ENCODE peak calls at places on chromosomes 7 and 10, in five cellular contexts. One of them, this sample, is unnamed.

GRCh38 chr10:61330669-61331068 is 122.5 kb downstream of the TMEM26 start:
- DNase-seq in stomach: no peak
- DNase-seq in mucosa of descending colon: no peak
- DNase-seq in Panc1: no peak
- DNase-seq in PC-3: no peak
- DNase-seq in this sample: no peak

GRCh38 chr7:143512488-143513340 is 35.0 kb downstream of the TAS2R41 start:
- DNase-seq in stomach: no peak
- DNase-seq in mucosa of descending colon: no peak
- DNase-seq in Panc1: no peak
- DNase-seq in PC-3: no peak
- DNase-seq in this sample: no peak

GRCh38 chr7:15515201-15515777 is 46.5 kb downstream of the AGMO start:
- DNase-seq in stomach: no peak
- DNase-seq in mucosa of descending colon: no peak
- DNase-seq in Panc1: no peak
- DNase-seq in PC-3: no peak
- DNase-seq in this sample: no peak

GRCh38 chr7:154503962-154504550 is 451.9 kb downstream of the DPP6 start:
- DNase-seq in stomach: no peak
- DNase-seq in mucosa of descending colon: no peak
- DNase-seq in Panc1: peak
- DNase-seq in PC-3: peak
- DNase-seq in this sample: no peak

GRCh38 chr10:14936584-14936983 is 17.3 kb downstream of the DCLRE1C start:
- DNase-seq in stomach: no peak
- DNase-seq in mucosa of descending colon: no peak
- DNase-seq in Panc1: no peak
- DNase-seq in PC-3: no peak
- DNase-seq in this sample: no peak

GRCh38 chr7:152600266-152600665 is 75.7 kb downstream of the XRCC2 start:
- DNase-seq in stomach: no peak
- DNase-seq in mucosa of descending colon: no peak
- DNase-seq in Panc1: no peak
- DNase-seq in PC-3: no peak
- DNase-seq in this sample: no peak

GRCh38 chr10:61110188-61110844 is 166.3 kb upstream of the RHOBTB1 start:
- DNase-seq in stomach: no peak
- DNase-seq in mucosa of descending colon: no peak
- DNase-seq in Panc1: no peak
- DNase-seq in PC-3: peak
- DNase-seq in this sample: no peak

GRCh38 chr7:33719059-33719581 is 186.2 kb upstream of the BMPER start:
- DNase-seq in stomach: no peak
- DNase-seq in mucosa of descending colon: no peak
- DNase-seq in Panc1: no peak
- DNase-seq in PC-3: no peak
- DNase-seq in this sample: no peak

GRCh38 chr10:124842721-124843120 is 41.1 kb downstream of the ABRAXAS2 start:
- DNase-seq in stomach: no peak
- DNase-seq in mucosa of descending colon: no peak
- DNase-seq in Panc1: no peak
- DNase-seq in PC-3: no peak
- DNase-seq in this sample: no peak

GRCh38 chr10:127925471-127926207 is 18.7 kb downstream of the PTPRE start:
- DNase-seq in stomach: no peak
- DNase-seq in mucosa of descending colon: no peak
- DNase-seq in Panc1: no peak
- DNase-seq in PC-3: no peak
- DNase-seq in this sample: peak

GRCh38 chr7:135558881-135559280 is 1.2 kb downstream of the NUP205 start:
- DNase-seq in stomach: no peak
- DNase-seq in mucosa of descending colon: no peak
- DNase-seq in Panc1: no peak
- DNase-seq in PC-3: no peak
- DNase-seq in this sample: no peak

GRCh38 chr7:101108330-101108857 is 18.5 kb upstream of the SERPINE1 start:
- DNase-seq in stomach: no peak
- DNase-seq in mucosa of descending colon: no peak
- DNase-seq in Panc1: no peak
- DNase-seq in PC-3: no peak
- DNase-seq in this sample: no peak

GRCh38 chr10:69303632-69304035 is 25.3 kb downstream of the HK1 start:
- DNase-seq in stomach: no peak
- DNase-seq in mucosa of descending colon: no peak
- DNase-seq in Panc1: no peak
- DNase-seq in PC-3: peak
- DNase-seq in this sample: no peak

GRCh38 chr10:16520900-16521299 is 779 bp downstream of the C1QL3 start:
- DNase-seq in stomach: peak
- DNase-seq in mucosa of descending colon: peak
- DNase-seq in Panc1: no peak
- DNase-seq in PC-3: peak
- DNase-seq in this sample: peak

GRCh38 chr7:42057331-42057730 is 179.7 kb downstream of the GLI3 start:
- DNase-seq in stomach: no peak
- DNase-seq in mucosa of descending colon: no peak
- DNase-seq in Panc1: no peak
- DNase-seq in PC-3: peak
- DNase-seq in this sample: no peak

GRCh38 chr10:3807221-3807927 is 22.4 kb upstream of the KLF6 start:
- DNase-seq in stomach: no peak
- DNase-seq in mucosa of descending colon: peak
- DNase-seq in Panc1: no peak
- DNase-seq in PC-3: no peak
- DNase-seq in this sample: no peak

GRCh38 chr10:97020452-97021400 is 165.0 kb downstream of the SLIT1 start:
- DNase-seq in stomach: peak
- DNase-seq in mucosa of descending colon: no peak
- DNase-seq in Panc1: no peak
- DNase-seq in PC-3: no peak
- DNase-seq in this sample: peak

GRCh38 chr10:60309891-60310290 is 79.8 kb downstream of the ANK3 start:
- DNase-seq in stomach: no peak
- DNase-seq in mucosa of descending colon: no peak
- DNase-seq in Panc1: no peak
- DNase-seq in PC-3: no peak
- DNase-seq in this sample: no peak

GRCh38 chr10:114917927-114918672 is 19.9 kb upstream of the TRUB1 start:
- DNase-seq in stomach: no peak
- DNase-seq in mucosa of descending colon: no peak
- DNase-seq in Panc1: no peak
- DNase-seq in PC-3: peak
- DNase-seq in this sample: no peak

GRCh38 chr10:94397549-94398370 is 4.6 kb upstream of the TBC1D12 start:
- DNase-seq in stomach: no peak
- DNase-seq in mucosa of descending colon: no peak
- DNase-seq in Panc1: no peak
- DNase-seq in PC-3: peak
- DNase-seq in this sample: no peak

GRCh38 chr10:76881477-76882220 is 756.0 kb downstream of the KCNMA1 start:
- DNase-seq in stomach: no peak
- DNase-seq in mucosa of descending colon: no peak
- DNase-seq in Panc1: no peak
- DNase-seq in PC-3: no peak
- DNase-seq in this sample: no peak

GRCh38 chr10:70584941-70585544 is 17.5 kb downstream of the PRF1 start:
- DNase-seq in stomach: no peak
- DNase-seq in mucosa of descending colon: no peak
- DNase-seq in Panc1: no peak
- DNase-seq in PC-3: no peak
- DNase-seq in this sample: peak

GRCh38 chr10:6089334-6090219 is 743 bp downstream of the RBM17 start:
- DNase-seq in stomach: no peak
- DNase-seq in mucosa of descending colon: peak
- DNase-seq in Panc1: no peak
- DNase-seq in PC-3: peak
- DNase-seq in this sample: no peak

GRCh38 chr7:83824214-83824613 is 175.3 kb upstream of the SEMA3E start:
- DNase-seq in stomach: no peak
- DNase-seq in mucosa of descending colon: no peak
- DNase-seq in Panc1: peak
- DNase-seq in PC-3: peak
- DNase-seq in this sample: no peak

GRCh38 chr10:104406715-104407517 is 53.3 kb downstream of the CFAP58 start:
- DNase-seq in stomach: no peak
- DNase-seq in mucosa of descending colon: no peak
- DNase-seq in Panc1: peak
- DNase-seq in PC-3: peak
- DNase-seq in this sample: no peak

GRCh38 chr7:43303740-43304241 is 191.3 kb downstream of the HECW1 start:
- DNase-seq in stomach: no peak
- DNase-seq in mucosa of descending colon: no peak
- DNase-seq in Panc1: no peak
- DNase-seq in PC-3: no peak
- DNase-seq in this sample: no peak

DNA sequence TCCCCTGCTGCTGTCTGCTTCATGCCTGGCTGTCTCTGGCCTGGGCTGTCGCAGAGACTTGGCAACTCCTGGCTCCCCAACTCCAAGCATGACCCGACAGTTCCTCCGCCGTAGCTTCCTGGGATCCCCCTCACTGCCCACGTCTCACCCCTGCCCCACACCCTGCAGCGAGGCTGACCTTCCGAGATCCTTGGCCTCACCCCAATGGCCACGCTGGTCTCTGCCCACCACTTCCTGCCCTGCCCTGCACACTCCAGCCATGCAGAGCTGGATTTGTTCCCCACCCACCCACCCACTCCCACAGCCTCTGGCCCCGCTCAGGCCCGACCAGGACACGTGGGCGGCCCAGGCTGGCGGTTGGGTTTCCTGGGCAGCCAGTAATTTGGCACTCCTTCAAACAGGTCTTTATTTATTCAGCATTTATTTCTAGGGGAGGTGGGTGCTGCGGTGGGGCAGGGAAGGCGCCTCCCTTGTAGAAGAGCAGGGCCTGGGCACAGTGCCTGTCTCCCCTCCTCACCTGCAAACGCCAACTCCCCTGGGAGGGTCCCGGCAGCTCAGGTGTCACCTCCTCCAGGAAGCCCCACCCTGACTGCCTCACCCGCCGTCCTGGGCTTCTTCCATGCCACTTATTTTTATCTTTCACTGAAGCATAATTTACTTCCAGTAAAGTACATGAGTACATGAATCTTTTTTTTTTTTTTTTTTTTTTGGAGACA is 25.5 kb downstream of the GTF2IRD1 start:
- DNase-seq in stomach: peak
- DNase-seq in mucosa of descending colon: peak
- DNase-seq in Panc1: no peak
- DNase-seq in PC-3: peak
- DNase-seq in this sample: no peak
- H3K4me3 ChIP-seq in stomach: peak
- H3K4me3 ChIP-seq in mucosa of descending colon: no peak
- H3K4me3 ChIP-seq in Panc1: no peak
- H3K4me3 ChIP-seq in PC-3: no peak
- H3K4me3 ChIP-seq in this sample: no peak

GRCh38 chr10:113000876-113001598 is 51.0 kb downstream of the TCF7L2 start:
- DNase-seq in stomach: no peak
- DNase-seq in mucosa of descending colon: no peak
- DNase-seq in Panc1: no peak
- DNase-seq in PC-3: no peak
- DNase-seq in this sample: no peak
- TF ChIP-seq CTCF in stomach: no peak
- TF ChIP-seq CTCF in mucosa of descending colon: no peak
- TF ChIP-seq CTCF in Panc1: no peak
- TF ChIP-seq CTCF in PC-3: no peak
- TF ChIP-seq CTCF in this sample: no peak

GRCh38 chr10:93070378-93071176 is 3.1 kb upstream of the CYP26A1 start:
- DNase-seq in stomach: no peak
- DNase-seq in mucosa of descending colon: no peak
- DNase-seq in Panc1: no peak
- DNase-seq in PC-3: no peak
- DNase-seq in this sample: no peak

GRCh38 chr10:93072713-93073538 is 767 bp upstream of the CYP26A1 start:
- DNase-seq in stomach: no peak
- DNase-seq in mucosa of descending colon: no peak
- DNase-seq in Panc1: no peak
- DNase-seq in PC-3: no peak
- DNase-seq in this sample: no peak

GRCh38 chr10:93071177-93071472 is 2.6 kb upstream of the CYP26A1 start:
- DNase-seq in stomach: no peak
- DNase-seq in mucosa of descending colon: no peak
- DNase-seq in Panc1: no peak
- DNase-seq in PC-3: no peak
- DNase-seq in this sample: no peak

GRCh38 chr10:93072225-93072712 is 1.4 kb upstream of the CYP26A1 start:
- DNase-seq in stomach: no peak
- DNase-seq in mucosa of descending colon: peak
- DNase-seq in Panc1: no peak
- DNase-seq in PC-3: peak
- DNase-seq in this sample: no peak

DNA sequence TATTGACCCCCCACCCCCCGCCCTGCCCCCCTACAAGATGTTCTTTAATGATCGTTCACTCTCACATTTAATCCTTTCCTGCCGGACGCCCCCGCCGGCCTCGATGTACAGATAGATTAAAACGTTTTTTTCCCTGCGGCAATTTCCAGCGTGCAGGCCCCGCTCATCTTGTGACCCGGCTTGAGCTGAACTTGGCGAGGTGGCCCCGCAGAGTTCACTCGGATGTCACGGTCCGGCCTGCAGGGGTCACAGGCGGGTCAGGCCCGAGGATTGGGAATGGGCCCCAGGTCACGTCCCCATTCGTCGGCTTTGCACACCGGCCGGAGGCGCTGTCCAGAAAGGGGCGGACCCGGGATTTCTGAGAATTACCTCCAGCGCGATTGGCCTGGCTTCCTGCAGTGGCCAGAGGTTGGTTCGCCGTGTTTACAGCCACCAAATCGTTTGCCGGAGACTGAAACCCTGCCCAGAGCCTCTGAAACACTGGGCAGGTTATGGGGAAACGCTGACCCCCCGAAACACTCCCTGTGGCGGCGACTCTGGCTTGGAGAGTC is 1.9 kb upstream of the CYP26A1 start:
- DNase-seq in stomach: no peak
- DNase-seq in mucosa of descending colon: peak
- DNase-seq in Panc1: no peak
- DNase-seq in PC-3: peak
- DNase-seq in this sample: peak
- H3K4me3 ChIP-seq in stomach: peak
- H3K4me3 ChIP-seq in mucosa of descending colon: no peak
- H3K4me3 ChIP-seq in Panc1: peak
- H3K4me3 ChIP-seq in PC-3: peak
- H3K4me3 ChIP-seq in this sample: peak

GRCh38 chr7:148483941-148484340 is 106.6 kb upstream of the C7orf33 start:
- DNase-seq in stomach: no peak
- DNase-seq in mucosa of descending colon: no peak
- DNase-seq in Panc1: no peak
- DNase-seq in PC-3: no peak
- DNase-seq in this sample: no peak

GRCh38 chr7:148484486-148484885 is 106.1 kb upstream of the C7orf33 start:
- DNase-seq in stomach: no peak
- DNase-seq in mucosa of descending colon: no peak
- DNase-seq in Panc1: no peak
- DNase-seq in PC-3: no peak
- DNase-seq in this sample: no peak

GRCh38 chr7:148486937-148487336 is 103.6 kb upstream of the C7orf33 start:
- DNase-seq in stomach: no peak
- DNase-seq in mucosa of descending colon: no peak
- DNase-seq in Panc1: no peak
- DNase-seq in PC-3: no peak
- DNase-seq in this sample: no peak

GRCh38 chr7:148483515-148483914 is 107.1 kb upstream of the C7orf33 start:
- DNase-seq in stomach: peak
- DNase-seq in mucosa of descending colon: no peak
- DNase-seq in Panc1: no peak
- DNase-seq in PC-3: no peak
- DNase-seq in this sample: no peak

GRCh38 chr7:148485618-148486017 is 104.9 kb upstream of the C7orf33 start:
- DNase-seq in stomach: no peak
- DNase-seq in mucosa of descending colon: no peak
- DNase-seq in Panc1: no peak
- DNase-seq in PC-3: peak
- DNase-seq in this sample: no peak
- TF ChIP-seq CTCF in stomach: no peak
- TF ChIP-seq CTCF in mucosa of descending colon: no peak
- TF ChIP-seq CTCF in Panc1: no peak
- TF ChIP-seq CTCF in PC-3: peak
- TF ChIP-seq CTCF in this sample: no peak